ENCODE peak calls at places on chromosomes 5 and 9, in nine cellular contexts. J is stomach, S is H1, R is K562, X is upper lobe of left lung, K is A549, Z is tibial nerve, U is sigmoid colon, L is suprapubic skin. W is an unnamed sample.

GRCh38 chr9:117957267-117957666 is 253.1 kb downstream of the TLR4 start:
- DNase-seq in J (peak), S (no peak), R (no peak), X (peak), K (no peak), Z (no peak), U (no peak), L (no peak), W (no peak)

GRCh38 chr9:131347376-131348020 is 46.4 kb upstream of the PRRC2B start:
- DNase-seq in J (no peak), S (no peak), R (peak), X (no peak), K (no peak), Z (no peak), U (no peak), L (peak), W (no peak)

GRCh38 chr5:73968729-73969128 is 342.7 kb downstream of the ARHGEF28 start:
- DNase-seq in J (no peak), S (no peak), R (no peak), X (no peak), K (no peak), Z (no peak), U (no peak), L (no peak), W (no peak)

GRCh38 chr5:176353533-176353932 is 8.0 kb downstream of the KIAA1191 start:
- DNase-seq in J (no peak), S (no peak), R (no peak), X (no peak), K (no peak), Z (no peak), U (no peak), L (no peak), W (no peak)

GRCh38 chr5:20570486-20570885 is 582.5 kb upstream of the CDH18 start:
- DNase-seq in J (no peak), S (no peak), R (no peak), X (no peak), K (no peak), Z (no peak), U (no peak), L (no peak), W (no peak)

GRCh38 chr9:10232352-10232930 is 380.4 kb downstream of the PTPRD start:
- DNase-seq in J (peak), S (no peak), R (no peak), X (no peak), K (no peak), Z (no peak), U (no peak), L (no peak), W (no peak)

GRCh38 chr5:149540098-149540497 is 11.1 kb downstream of the CSNK1A1 start:
- DNase-seq in J (no peak), S (no peak), R (no peak), X (no peak), K (no peak), Z (no peak), U (no peak), L (no peak), W (no peak)

GRCh38 chr5:177335043-177335700 is 16.3 kb downstream of the LMAN2 start:
- DNase-seq in J (no peak), S (no peak), R (no peak), X (no peak), K (no peak), Z (no peak), U (no peak), L (no peak), W (no peak)

GRCh38 chr5:60636001-60636400 is 64.0 kb downstream of the DEPDC1B start:
- DNase-seq in J (no peak), S (no peak), R (no peak), X (no peak), K (no peak), Z (no peak), U (no peak), L (no peak), W (no peak)

GRCh38 chr5:35919191-35919590 is 19.2 kb downstream of the CAPSL start:
- DNase-seq in J (no peak), S (no peak), R (no peak), X (no peak), K (no peak), Z (no peak), U (no peak), L (no peak), W (no peak)

GRCh38 chr9:30935730-30936129 is 1448.7 kb upstream of the ACO1 start:
- DNase-seq in J (no peak), S (no peak), R (no peak), X (no peak), K (no peak), Z (no peak), U (no peak), L (no peak), W (no peak)

GRCh38 chr9:112241491-112241890 is 66.4 kb upstream of the SUSD1 start:
- DNase-seq in J (no peak), S (no peak), R (no peak), X (no peak), K (no peak), Z (no peak), U (no peak), L (no peak), W (no peak)

GRCh38 chr9:35814106-35814840 is 569 bp downstream of the HINT2 start:
- DNase-seq in J (peak), S (no peak), R (no peak), X (peak), K (peak), Z (peak), U (peak), L (peak), W (peak)

GRCh38 chr5:41414598-41414997 is 95.8 kb downstream of the PLCXD3 start:
- DNase-seq in J (no peak), S (no peak), R (no peak), X (no peak), K (peak), Z (no peak), U (peak), L (no peak), W (no peak)

GRCh38 chr5:148828461-148829247 is 2.2 kb downstream of the ADRB2 start:
- DNase-seq in J (no peak), S (no peak), R (no peak), X (no peak), K (no peak), Z (no peak), U (no peak), L (no peak), W (no peak)

GRCh38 chr9:104868687-104869404 is 59.1 kb downstream of the ABCA1 start:
- DNase-seq in J (peak), S (peak), R (peak), X (peak), K (peak), Z (peak), U (peak), L (peak), W (peak)

GRCh38 chr9:134283111-134283515 is 43.1 kb upstream of the RXRA start:
- DNase-seq in J (peak), S (no peak), R (no peak), X (peak), K (no peak), Z (peak), U (peak), L (peak), W (peak)
- TF ChIP-seq POLR2A in J (no peak), S (no peak), R (no peak), X (no peak), K (no peak), Z (no peak), U (no peak), L (no peak), W (no peak)

GRCh38 chr5:109900453-109900852 is 210.7 kb downstream of the MAN2A1 start:
- DNase-seq in J (no peak), S (no peak), R (no peak), X (no peak), K (no peak), Z (no peak), U (no peak), L (no peak), W (no peak)
- TF ChIP-seq EP300 in J (no peak), S (no peak), R (no peak), X (no peak), K (no peak), Z (no peak), U (no peak), L (no peak), W (no peak)

DNA sequence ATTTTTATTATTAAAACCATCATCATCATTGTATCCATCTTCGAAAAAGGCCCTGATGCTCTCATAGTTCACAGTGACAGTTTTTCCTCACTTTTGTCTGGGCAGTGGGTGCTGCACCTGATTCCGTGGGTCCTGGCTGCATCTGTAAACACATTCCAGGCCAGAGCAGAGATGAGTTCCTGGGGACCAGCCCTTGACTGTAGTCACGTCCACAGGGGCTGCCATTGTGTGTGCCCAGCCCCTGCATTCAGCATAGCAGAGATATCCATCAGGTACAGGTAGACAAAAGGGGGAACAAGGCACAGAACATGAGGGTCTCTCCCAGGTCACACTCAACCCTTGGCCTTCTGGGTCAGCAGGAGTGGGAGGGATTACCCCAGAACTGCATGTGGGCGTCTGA is 189.0 kb downstream of the NR3C1 start:
- DNase-seq in J (no peak), S (no peak), R (no peak), X (no peak), K (no peak), Z (no peak), U (no peak), L (no peak), W (no peak)
- TF ChIP-seq POLR2A in J (no peak), S (no peak), R (no peak), X (no peak), K (no peak), Z (no peak), U (no peak), L (no peak), W (no peak)

DNA sequence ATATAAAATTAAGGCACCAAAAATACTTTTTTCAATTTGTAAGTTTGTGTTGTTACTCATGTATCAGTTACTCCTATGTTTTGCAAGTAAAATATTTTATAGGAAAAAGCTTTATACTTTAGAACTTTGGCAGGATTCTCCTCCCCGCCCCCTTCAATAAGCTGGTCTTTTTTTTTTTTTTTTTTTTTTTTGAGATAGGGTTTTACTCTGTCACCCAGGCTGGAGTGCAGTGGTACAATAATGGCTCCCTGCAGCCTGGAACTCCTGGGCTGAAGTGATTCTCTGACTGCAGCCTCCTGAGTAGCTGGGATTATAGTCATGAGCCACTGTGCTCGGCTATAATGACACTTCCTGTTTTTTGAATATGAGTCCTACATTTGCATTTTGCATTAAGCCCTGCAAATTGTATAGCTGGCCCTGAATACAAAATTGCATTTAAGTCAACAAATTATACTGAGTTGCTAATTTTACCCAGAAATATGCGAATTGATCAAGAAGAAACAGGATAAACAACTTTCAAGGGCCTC is 192.9 kb downstream of the PIK3R1 start:
- DNase-seq in J (no peak), S (no peak), R (no peak), X (no peak), K (no peak), Z (no peak), U (no peak), L (no peak), W (no peak)
- TF ChIP-seq EP300 in J (no peak), S (no peak), R (no peak), X (no peak), K (no peak), Z (no peak), U (no peak), L (no peak), W (no peak)

GRCh38 chr9:127912296-127912695 is 4.5 kb downstream of the ST6GALNAC4 start:
- DNase-seq in J (no peak), S (no peak), R (no peak), X (no peak), K (no peak), Z (no peak), U (no peak), L (no peak), W (peak)

GRCh38 chr9:127910613-127911205 is 6.1 kb downstream of the ST6GALNAC4 start:
- DNase-seq in J (no peak), S (no peak), R (no peak), X (no peak), K (no peak), Z (no peak), U (no peak), L (no peak), W (peak)

GRCh38 chr9:127907867-127908659 is 8.7 kb upstream of the ST6GALNAC6 start:
- DNase-seq in J (no peak), S (no peak), R (no peak), X (no peak), K (no peak), Z (no peak), U (no peak), L (no peak), W (peak)

GRCh38 chr9:127908660-127908926 is 8.2 kb downstream of the ST6GALNAC4 start:
- DNase-seq in J (no peak), S (no peak), R (no peak), X (no peak), K (no peak), Z (no peak), U (no peak), L (no peak), W (no peak)

GRCh38 chr9:127909839-127910273 is 7.0 kb downstream of the ST6GALNAC4 start:
- DNase-seq in J (no peak), S (no peak), R (no peak), X (no peak), K (no peak), Z (no peak), U (no peak), L (no peak), W (peak)
- TF ChIP-seq POLR2A in J (no peak), S (no peak), R (no peak), X (no peak), K (no peak), Z (no peak), U (no peak), L (no peak), W (no peak)

DNA sequence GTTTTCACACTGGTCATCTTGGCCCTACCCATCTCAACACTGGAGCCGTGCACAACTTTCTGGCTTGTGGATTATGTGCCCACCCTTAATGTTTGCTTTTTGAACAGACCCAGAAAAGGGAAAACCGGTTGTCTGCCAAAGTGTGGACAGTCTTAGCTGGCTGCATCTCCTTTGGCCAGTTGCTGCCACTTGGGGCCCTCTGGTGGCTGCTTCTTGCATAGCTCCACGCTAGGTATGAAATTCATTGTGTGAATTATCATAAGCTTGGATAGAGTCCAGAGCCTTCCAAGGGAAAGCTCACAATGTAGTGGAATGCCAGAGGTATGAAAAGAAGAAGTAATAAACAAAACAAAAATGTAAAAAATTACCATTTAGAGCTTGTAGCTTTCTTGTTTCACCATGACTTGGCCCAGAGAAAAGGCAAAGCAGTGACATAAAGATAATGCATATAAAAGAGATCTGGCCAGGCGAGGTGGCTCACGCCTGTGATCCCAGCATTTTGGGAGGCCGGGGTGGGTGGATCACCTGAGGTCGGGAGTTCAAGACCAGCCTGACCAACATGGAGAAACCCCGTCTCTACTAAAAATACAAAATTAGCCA is 12.5 kb upstream of the SLC36A3 start:
- DNase-seq in J (peak), S (peak), R (peak), X (peak), K (peak), Z (peak), U (peak), L (peak), W (peak)
- TF ChIP-seq EP300 in J (no peak), S (no peak), R (no peak), X (no peak), K (no peak), Z (no peak), U (no peak), L (no peak), W (no peak)

DNA sequence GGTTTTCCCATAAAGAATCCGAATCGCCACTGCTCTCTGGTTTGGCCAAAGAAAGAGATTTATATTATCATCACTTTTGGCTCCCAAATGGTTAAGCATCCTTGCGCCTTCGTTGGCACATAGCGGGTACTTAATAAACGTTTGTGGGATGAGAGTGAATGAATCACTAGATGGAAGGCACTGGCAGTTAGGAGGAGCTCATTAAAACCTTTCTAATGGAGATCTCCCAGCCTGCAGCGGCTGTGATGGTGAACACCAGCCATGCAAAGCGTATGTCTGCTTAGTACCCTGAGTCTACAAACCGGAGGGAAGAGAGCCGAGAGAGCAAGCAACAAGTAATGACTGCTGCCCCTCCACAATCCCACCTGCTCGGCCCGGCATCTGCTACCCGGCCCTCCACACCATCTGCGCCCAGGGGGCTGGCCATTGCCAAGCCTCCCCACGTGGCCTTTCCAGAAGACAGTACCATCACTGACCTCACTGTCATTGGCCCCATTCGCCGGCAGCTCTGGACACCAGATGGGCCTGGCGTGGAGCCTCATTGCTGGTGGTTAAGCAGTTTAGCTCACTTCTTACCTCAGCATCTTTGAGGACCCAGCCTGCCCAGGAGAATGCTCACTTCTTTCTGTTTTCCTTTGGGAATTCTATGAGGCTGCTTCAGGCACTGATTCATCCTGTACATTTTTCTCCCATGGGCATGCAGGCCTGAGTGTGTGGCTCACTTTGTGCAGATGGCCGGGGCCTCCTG is 39.3 kb upstream of the ANKRD33B start:
- DNase-seq in J (no peak), S (no peak), R (no peak), X (no peak), K (no peak), Z (peak), U (no peak), L (peak), W (no peak)
- TF ChIP-seq POLR2A in J (no peak), S (no peak), R (no peak), X (no peak), K (no peak), Z (no peak), U (no peak), L (no peak), W (no peak)

W was measured in transverse colon.